ENCODE peak calls at places on chromosome 2, in ten cellular contexts. H is astrocyte of the cerebellum, P is vagina, Z is NT2/D1, I is right lobe of liver, R is tibial artery, B is epithelial cell of esophagus, U is tibial nerve, T is aorta, S is GM23338. D is an unnamed sample.

GRCh38 chr2:6827516-6828298 is 38.0 kb downstream of the CMPK2 start:
- DNase-seq in P (no peak), I (no peak), T (no peak), B (no peak), S (no peak), U (no peak), Z (no peak), H (no peak), R (no peak), D (no peak)

GRCh38 chr2:104965900-104966299 is 72.0 kb upstream of the MRPS9 start:
- DNase-seq in T (no peak), H (no peak), I (no peak), B (peak), U (no peak), R (no peak), Z (peak), P (no peak), S (peak), D (peak)

GRCh38 chr2:63488118-63488713 is 100.1 kb downstream of the WDPCP start:
- DNase-seq in R (no peak), Z (peak), U (no peak), I (no peak), H (peak), B (peak), T (no peak), S (peak), P (no peak), D (no peak)

GRCh38 chr2:230416061-230416721 is at the start of gene SP100:
- DNase-seq in R (peak), H (peak), P (no peak), S (peak), Z (no peak), B (peak), U (peak), I (peak), T (peak), D (peak)

GRCh38 chr2:88540346-88540745 is 86.9 kb downstream of the EIF2AK3 start:
- DNase-seq in U (no peak), P (no peak), H (no peak), T (no peak), R (no peak), S (no peak), Z (no peak), I (no peak), B (peak), D (no peak)

GRCh38 chr2:189836644-189837043 is 52.4 kb downstream of the PMS1 start:
- DNase-seq in P (no peak), I (no peak), H (peak), S (no peak), Z (no peak), B (peak), R (no peak), U (no peak), T (no peak), D (no peak)

GRCh38 chr2:3780477-3781402 is 77.4 kb downstream of the DCDC2C start:
- DNase-seq in S (peak), Z (peak), H (peak), U (peak), P (no peak), B (peak), I (no peak), T (no peak), R (no peak), D (peak)

GRCh38 chr2:203799905-203800304 is 67.7 kb upstream of the CTLA4 start:
- DNase-seq in Z (no peak), S (no peak), I (no peak), T (no peak), R (no peak), P (no peak), B (no peak), H (no peak), U (no peak), D (no peak)

GRCh38 chr2:63590621-63591408 is 2.1 kb downstream of the MDH1 start:
- DNase-seq in B (no peak), Z (no peak), I (no peak), S (no peak), U (peak), P (no peak), H (no peak), T (no peak), R (peak), D (no peak)

GRCh38 chr2:86821306-86821705 is 30.6 kb upstream of the CD8A start:
- DNase-seq in T (no peak), S (peak), P (no peak), Z (no peak), I (no peak), H (no peak), B (no peak), R (no peak), U (no peak), D (no peak)

GRCh38 chr2:154963509-154963908 is 265.0 kb downstream of the KCNJ3 start:
- DNase-seq in H (no peak), S (no peak), T (no peak), Z (no peak), U (no peak), P (no peak), I (no peak), R (no peak), B (no peak), D (no peak)

GRCh38 chr2:160574472-160575140 is 81.0 kb upstream of the RBMS1 start:
- DNase-seq in Z (no peak), H (no peak), R (no peak), U (no peak), I (no peak), B (peak), T (no peak), P (no peak), S (no peak), D (no peak)

GRCh38 chr2:33083671-33084387 is 137.1 kb downstream of the LTBP1 start:
- DNase-seq in T (no peak), B (no peak), S (peak), P (no peak), I (no peak), H (no peak), R (no peak), U (no peak), Z (no peak), D (no peak)

GRCh38 chr2:207711750-207712487 is 479 bp downstream of the CCNYL1 start:
- DNase-seq in Z (peak), R (peak), H (no peak), P (peak), B (peak), T (peak), U (peak), S (peak), I (peak), D (peak)

GRCh38 chr2:85924522-85924921 is 35.7 kb upstream of the ST3GAL5 start:
- DNase-seq in P (no peak), T (no peak), Z (no peak), S (no peak), R (peak), I (peak), H (peak), B (peak), U (peak), D (no peak)

GRCh38 chr2:170815746-170816498 is 765 bp upstream of the GAD1 start:
- DNase-seq in R (no peak), H (peak), Z (no peak), I (no peak), T (peak), P (no peak), S (peak), B (peak), U (peak), D (peak)

GRCh38 chr2:205245652-205246051 is 436.6 kb upstream of the NRP2 start:
- DNase-seq in P (no peak), H (no peak), T (no peak), I (no peak), Z (no peak), R (no peak), U (no peak), B (peak), S (no peak), D (no peak)

GRCh38 chr2:73907840-73908452 is 15.1 kb downstream of the ACTG2 start:
- DNase-seq in U (no peak), S (peak), R (no peak), I (no peak), P (no peak), H (peak), Z (peak), B (peak), T (no peak), D (peak)

GRCh38 chr2:69985684-69986083 is 24.3 kb upstream of the ASPRV1 start:
- DNase-seq in Z (no peak), U (peak), P (no peak), T (no peak), R (peak), H (no peak), I (peak), B (no peak), S (no peak), D (no peak)

DNA sequence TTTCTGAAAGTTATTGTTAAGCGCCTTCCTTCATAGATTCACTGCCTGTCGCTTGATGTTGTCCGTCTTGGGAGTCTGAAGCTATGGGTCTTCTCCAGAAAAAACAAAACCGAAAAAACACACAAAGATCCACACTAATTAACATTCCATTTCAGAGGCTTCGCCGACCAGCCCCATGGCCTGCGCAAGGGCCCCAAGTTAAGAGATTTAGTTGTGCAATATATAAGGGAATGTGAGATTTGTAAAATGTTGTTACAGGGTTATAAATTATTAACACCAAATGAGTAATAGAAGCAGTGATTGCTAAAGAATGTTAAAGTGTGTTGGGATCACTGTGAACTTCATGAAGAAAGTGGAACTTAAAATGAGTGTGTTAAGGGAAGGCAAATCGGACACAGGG is 827 bp downstream of the CFAP221 start:
- DNase-seq in R (no peak), U (no peak), P (no peak), S (no peak), B (no peak), Z (no peak), I (no peak), H (no peak), T (no peak), D (no peak)
- H3K4me3 ChIP-seq in R (peak), U (peak), P (peak), S (peak), B (no peak), Z (peak), I (no peak), H (peak), T (no peak), D (peak)

DNA sequence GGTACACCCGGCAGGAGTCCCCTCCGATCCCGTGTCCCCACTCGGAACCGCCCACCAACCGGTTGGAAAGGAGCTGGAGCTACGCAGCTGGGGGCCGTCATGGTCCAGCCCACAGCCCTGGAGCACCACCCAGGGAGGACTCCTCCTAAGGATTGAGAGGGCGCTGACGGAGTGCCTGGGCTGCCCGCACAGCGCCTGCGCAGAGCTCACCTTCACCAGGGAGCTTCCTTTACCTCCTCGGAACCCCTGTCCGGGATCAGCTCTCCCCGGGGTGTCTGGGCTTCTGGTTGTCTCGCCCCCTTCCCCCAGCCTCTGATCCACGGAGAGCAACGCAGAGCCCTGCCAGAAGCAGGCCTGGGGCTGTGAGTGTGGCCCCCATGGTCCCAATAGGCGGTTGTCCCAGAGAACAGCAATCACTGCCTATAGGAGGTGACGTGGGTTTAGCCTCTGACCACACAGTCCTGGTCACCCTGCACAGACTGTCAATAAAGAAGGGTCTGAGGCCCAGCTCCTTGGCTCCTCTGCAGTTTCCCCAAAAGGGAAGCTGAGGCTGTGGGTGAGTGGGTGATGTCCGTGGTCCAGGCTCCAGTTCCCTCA is 14.6 kb downstream of the ALPG start:
- DNase-seq in I (no peak), Z (no peak), R (no peak), H (no peak), U (no peak), S (peak), T (no peak), P (no peak), B (no peak), D (peak)
- H3K4me3 ChIP-seq in I (no peak), Z (peak), R (no peak), H (no peak), U (no peak), S (peak), T (no peak), P (peak), B (no peak), D (peak)

DNA sequence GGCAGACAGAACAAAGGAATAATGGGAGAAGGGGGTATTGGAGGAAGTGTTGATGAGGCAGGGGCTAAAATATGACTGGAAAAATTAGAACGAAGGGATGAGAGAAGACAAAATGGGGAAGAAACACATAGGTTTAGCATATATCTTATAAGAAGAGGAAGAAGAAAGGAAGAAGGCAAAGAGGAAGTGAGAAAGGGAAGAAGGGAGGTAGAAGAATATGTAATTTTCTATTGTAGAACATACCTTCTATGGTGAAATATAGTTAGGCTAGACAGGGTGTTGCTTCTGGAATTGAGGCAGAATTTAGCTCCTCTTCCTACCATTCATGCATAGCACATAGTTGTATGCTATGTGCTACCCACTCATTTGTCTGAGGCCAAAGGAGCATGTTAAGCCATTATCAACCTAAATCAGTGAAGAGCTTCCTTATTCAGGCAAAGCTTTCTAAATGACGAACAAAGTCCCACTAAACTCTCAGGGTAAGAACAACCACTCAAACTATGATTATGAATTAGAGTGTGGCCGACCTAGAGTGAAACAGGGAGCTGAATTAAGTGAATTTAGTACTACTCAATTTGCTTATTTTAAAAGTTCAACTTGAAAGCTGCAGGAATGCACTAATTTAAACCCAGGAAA is 180.9 kb upstream of the GALNT5 start:
- DNase-seq in S (no peak), B (no peak), P (no peak), R (no peak), I (no peak), U (no peak), T (no peak), Z (no peak), H (no peak), D (no peak)
- H3K4me3 ChIP-seq in S (no peak), B (no peak), P (no peak), R (no peak), I (no peak), U (no peak), T (no peak), Z (no peak), H (no peak), D (no peak)

GRCh38 chr2:210562136-210563080 is 6.0 kb downstream of the CPS1 start:
- DNase-seq in I (no peak), Z (no peak), T (no peak), U (no peak), P (no peak), S (no peak), B (no peak), H (no peak), R (no peak), D (no peak)
- H3K4me3 ChIP-seq in I (peak), Z (no peak), T (no peak), U (no peak), P (no peak), S (no peak), B (no peak), H (no peak), R (no peak), D (no peak)

D was measured in H7.